ENCODE peak calls at places on chromosomes 4 and X, in nine cellular contexts. K, B, T, R, F, U, N, Y and M are unnamed samples. For H3K36me3, the result is how much of the 10 kb centered on the place peaks cover.

GRCh38 chr4:30929649-30930048 is 209.5 kb downstream of the PCDH7 start:
- DNase-seq in K (no peak), B (no peak), T (no peak), R (no peak), F (no peak), U (no peak), N (no peak), Y (no peak), M (no peak)

GRCh38 chrX:151177141-151178027 is 1.0 kb downstream of the GPR50 start:
- DNase-seq in K (peak), B (no peak), T (no peak), R (no peak), F (no peak), U (no peak), N (no peak), Y (no peak), M (no peak)

GRCh38 chrX:155132110-155132509 is 60.8 kb downstream of the BRCC3 start:
- DNase-seq in K (no peak), B (no peak), T (no peak), R (no peak), F (no peak), U (no peak), N (no peak), Y (no peak), M (no peak)

GRCh38 chrX:121570072-121570841 is 522.8 kb downstream of the GLUD2 start:
- DNase-seq in K (no peak), B (peak), T (no peak), R (no peak), F (no peak), U (peak), N (no peak), Y (no peak), M (no peak)

GRCh38 chr4:127844605-127845116 is 36.0 kb upstream of the PLK4 start:
- DNase-seq in K (no peak), B (no peak), T (no peak), R (no peak), F (no peak), U (no peak), N (no peak), Y (no peak), M (no peak)

GRCh38 chrX:29634516-29634915 is 580.8 kb upstream of the MAGEB2 start:
- DNase-seq in K (no peak), B (no peak), T (no peak), R (no peak), F (no peak), U (no peak), N (no peak), Y (no peak), M (no peak)

GRCh38 chr4:156006192-156006591 is 52.5 kb upstream of the CTSO start:
- DNase-seq in K (no peak), B (peak), T (no peak), R (no peak), F (no peak), U (no peak), N (no peak), Y (no peak), M (no peak)

GRCh38 chr4:53889335-53890084 is 174.9 kb downstream of the CHIC2 start:
- DNase-seq in K (peak), B (no peak), T (no peak), R (no peak), F (no peak), U (no peak), N (no peak), Y (no peak), M (no peak)

GRCh38 chr4:183105092-183105491 is 6.0 kb downstream of the WWC2 start:
- DNase-seq in K (no peak), B (no peak), T (no peak), R (no peak), F (no peak), U (no peak), N (no peak), Y (no peak), M (no peak)

GRCh38 chr4:19913670-19914069 is 338.0 kb upstream of the SLIT2 start:
- DNase-seq in K (no peak), B (no peak), T (no peak), R (no peak), F (no peak), U (no peak), N (no peak), Y (no peak), M (no peak)

GRCh38 chrX:69124108-69124507 is 41.1 kb downstream of the PJA1 start:
- DNase-seq in K (no peak), B (no peak), T (no peak), R (no peak), F (no peak), U (no peak), N (no peak), Y (no peak), M (no peak)

GRCh38 chr4:4541040-4541631 is 712 bp downstream of the STX18 start:
- DNase-seq in K (peak), B (no peak), T (peak), R (no peak), F (peak), U (peak), N (peak), Y (peak), M (peak)

GRCh38 chrX:39196192-39197102 is 395.2 kb downstream of the MID1IP1 start:
- DNase-seq in K (no peak), B (no peak), T (no peak), R (peak), F (no peak), U (no peak), N (peak), Y (peak), M (peak)

GRCh38 chrX:989959-990510 is 222.4 kb downstream of the CRLF2 start:
- DNase-seq in K (peak), B (no peak), T (peak), R (peak), F (no peak), U (peak), N (no peak), Y (peak), M (peak)
- H3K4me3 ChIP-seq in K (no peak), B (peak), T (no peak), R (peak), F (no peak), U (peak), N (no peak), Y (peak), M (no peak)

GRCh38 chr4:72566573-72566972 is 2.4 kb downstream of the ADAMTS3 start:
- DNase-seq in K (no peak), B (no peak), T (no peak), R (no peak), F (no peak), U (no peak), N (no peak), Y (no peak), M (no peak)

GRCh38 chr4:72569719-72570235 is 756 bp upstream of the ADAMTS3 start:
- DNase-seq in K (no peak), B (peak), T (peak), R (no peak), F (no peak), U (peak), N (no peak), Y (no peak), M (no peak)

GRCh38 chr4:72568959-72569718 is at the start of gene ADAMTS3:
- DNase-seq in K (peak), B (peak), T (peak), R (no peak), F (peak), U (peak), N (no peak), Y (no peak), M (peak)

GRCh38 chr4:72567036-72567435 is 2.0 kb downstream of the ADAMTS3 start:
- DNase-seq in K (no peak), B (no peak), T (no peak), R (no peak), F (no peak), U (no peak), N (no peak), Y (no peak), M (no peak)

GRCh38 chr4:72567821-72568620 is 1.0 kb downstream of the ADAMTS3 start:
- DNase-seq in K (peak), B (peak), T (peak), R (no peak), F (peak), U (peak), N (no peak), Y (no peak), M (peak)
- TF ChIP-seq CTCF in K (peak), B (no peak), T (peak), R (no peak), F (peak), U (peak), N (no peak), Y (no peak), M (peak)

GRCh38 chrX:1593286-1594271 is 2.2 kb downstream of the AKAP17A start:
- DNase-seq in K (no peak), B (peak), T (no peak), R (no peak), F (no peak), U (peak), N (no peak), Y (no peak), M (no peak)
- H3K36me3 ChIP-seq in K (under half), B (half or more), T (under half), R (under half), F (half or more), U (under half), N (half or more), Y (under half), M (under half)

DNA sequence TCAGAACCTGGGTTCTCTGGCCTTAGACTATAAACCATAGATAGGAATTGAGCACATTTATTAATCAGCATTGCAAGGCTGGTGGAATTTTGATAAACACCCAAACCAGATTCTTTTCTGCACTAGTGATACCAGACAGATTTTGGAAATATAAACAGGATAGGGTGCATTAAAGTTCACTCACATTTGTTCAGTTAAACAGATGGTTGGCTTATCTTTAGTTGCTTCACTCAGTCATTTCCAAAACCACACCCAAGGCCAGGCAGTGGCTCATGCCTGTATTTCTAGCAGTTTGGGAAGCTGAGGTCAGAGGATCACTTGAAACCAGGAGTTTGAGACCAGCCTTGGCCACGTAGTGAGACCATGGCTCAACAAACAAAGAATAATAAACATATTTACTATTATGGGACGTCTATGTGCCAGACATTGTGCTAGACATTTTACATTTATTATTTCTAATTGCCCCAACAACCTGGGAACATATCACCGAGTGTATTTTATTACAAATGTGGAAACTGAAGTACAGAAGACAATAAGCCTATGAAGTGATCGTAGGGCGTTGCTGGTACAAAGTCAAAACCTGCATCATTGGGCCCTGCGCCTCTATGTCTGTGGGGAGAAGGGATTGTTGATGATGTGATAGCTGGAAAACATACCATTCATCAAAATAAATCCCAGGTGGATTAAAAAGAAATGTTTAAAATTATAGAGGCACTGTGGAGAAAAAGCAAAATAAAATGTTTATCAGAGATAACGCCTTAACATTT is 15.0 kb downstream of the ADD1 start:
- DNase-seq in K (no peak), B (no peak), T (peak), R (no peak), F (no peak), U (peak), N (no peak), Y (no peak), M (no peak)
- H3K4me3 ChIP-seq in K (no peak), B (no peak), T (no peak), R (no peak), F (no peak), U (no peak), N (no peak), Y (no peak), M (no peak)

DNA sequence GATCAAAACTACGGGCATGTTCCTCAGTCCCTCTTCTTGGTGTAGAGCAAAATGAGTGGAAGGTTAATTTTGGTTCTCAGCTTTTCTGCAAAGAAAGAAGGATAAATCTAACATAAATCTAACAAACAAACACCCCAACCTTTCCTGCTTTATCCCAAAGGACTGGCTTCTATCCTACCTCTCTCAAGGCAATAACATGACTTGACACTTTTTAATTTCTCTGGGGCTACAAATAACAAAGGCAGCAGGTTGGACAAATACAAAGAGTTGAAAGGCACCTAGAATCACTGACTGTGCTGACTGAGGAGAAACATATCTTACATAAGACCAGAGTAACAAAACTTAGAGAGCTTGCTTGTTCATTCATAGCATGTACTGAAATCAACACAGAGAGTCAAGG is 703.6 kb upstream of the PITX2 start:
- DNase-seq in K (no peak), B (no peak), T (no peak), R (no peak), F (no peak), U (no peak), N (no peak), Y (no peak), M (no peak)
- TF ChIP-seq CTCF in K (no peak), B (no peak), T (no peak), R (no peak), F (no peak), U (no peak), N (no peak), Y (no peak), M (no peak)

GRCh38 chr4:1961038-1961437 is 47.7 kb downstream of the NELFA start:
- DNase-seq in K (no peak), B (no peak), T (no peak), R (no peak), F (no peak), U (no peak), N (no peak), Y (no peak), M (no peak)
- H3K36me3 ChIP-seq in K (under half), B (half or more), T (under half), R (half or more), F (half or more), U (under half), N (half or more), Y (under half), M (under half)